ENCODE peak calls at places on chromosome 17, in four cellular contexts. B, D, A and H are unnamed samples.
A peak's percentile ranks its signal among the peaks of the same experiment; 100 is the strongest.

GRCh38 chr17:78789663-78790181 is 7.6 kb upstream of the CYTH1 start:
- DNase-seq in A (no peak), B (no peak), D (peak; percentile 32), H (peak; percentile 53)

GRCh38 chr17:31200287-31200686 is 96.8 kb downstream of the OMG start:
- DNase-seq in B (no peak), A (no peak), D (no peak), H (no peak)

GRCh38 chr17:69773081-69773480 is 301.9 kb upstream of the KCNJ16 start:
- DNase-seq in A (no peak), D (peak; percentile 3), B (no peak), H (no peak)

GRCh38 chr17:42058018-42058417 is 7.6 kb upstream of the C17orf113 start:
- DNase-seq in B (no peak), A (no peak), D (no peak), H (no peak)

GRCh38 chr17:43401293-43401692 is 2.5 kb downstream of the ARL4D start:
- DNase-seq in D (peak; percentile 95), B (no peak), A (no peak), H (no peak)

GRCh38 chr17:19574956-19575355 is 41.3 kb downstream of the SLC47A1 start:
- DNase-seq in D (no peak), A (no peak), B (no peak), H (no peak)

GRCh38 chr17:80195671-80196529 is 24.2 kb downstream of the SGSH start:
- DNase-seq in B (no peak), D (peak; percentile 14), A (no peak), H (no peak)

GRCh38 chr17:16923097-16923903 is 48.6 kb downstream of the TNFRSF13B start:
- DNase-seq in B (no peak), D (no peak), A (no peak), H (no peak)

GRCh38 chr17:63622571-63623390 is 564 bp downstream of the MAP3K3 start:
- DNase-seq in B (no peak), A (peak; percentile 59), D (peak; percentile 76), H (peak; percentile 65)

GRCh38 chr17:50426814-50427787 is 1.1 kb downstream of the ACSF2 start:
- DNase-seq in B (no peak), A (no peak), D (peak; percentile 76), H (peak; percentile 29)

GRCh38 chr17:7629939-7630571 is at the start of gene SHBG:
- DNase-seq in D (no peak), B (no peak), A (no peak), H (no peak)

GRCh38 chr17:28339431-28339830 is 3.9 kb downstream of the TNFAIP1 start:
- DNase-seq in D (no peak), B (no peak), A (no peak), H (no peak)

GRCh38 chr17:28343491-28343932 is 8.0 kb downstream of the TNFAIP1 start:
- DNase-seq in B (no peak), D (no peak), A (no peak), H (peak; percentile 54)

GRCh38 chr17:28342313-28342712 is 6.8 kb downstream of the TNFAIP1 start:
- DNase-seq in A (no peak), D (no peak), B (no peak), H (no peak)

GRCh38 chr17:28340374-28340773 is 4.8 kb downstream of the TNFAIP1 start:
- DNase-seq in D (no peak), A (no peak), B (no peak), H (no peak)

DNA sequence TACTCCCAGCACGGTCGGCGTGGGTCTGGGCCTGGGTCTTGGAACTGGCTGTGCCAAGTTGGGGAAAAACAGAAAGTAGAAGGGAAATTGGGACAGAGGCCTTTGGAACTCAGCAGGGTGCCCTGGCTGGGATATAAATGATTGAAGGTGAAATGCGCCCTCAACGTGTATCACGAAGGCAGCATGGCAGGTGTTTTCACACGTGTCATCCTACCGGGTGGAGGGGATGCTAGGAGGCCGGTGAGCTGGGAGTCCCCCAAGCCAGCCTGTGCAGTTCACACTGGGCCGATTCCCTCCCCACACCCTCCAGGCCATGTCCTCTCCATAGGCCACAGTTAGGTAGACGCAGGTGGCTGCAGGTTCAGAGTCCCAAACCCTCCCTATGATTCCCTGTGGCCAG is 6.0 kb downstream of the TNFAIP1 start:
- DNase-seq in A (no peak), B (no peak), D (no peak), H (no peak)
- H3K36me3 ChIP-seq in A (peaks cover 79% of the 10 kb centered on the region), B (peaks cover 18% of the 10 kb centered on the region), D (peaks cover 74% of the 10 kb centered on the region), H (peaks cover 61% of the 10 kb centered on the region)

DNA sequence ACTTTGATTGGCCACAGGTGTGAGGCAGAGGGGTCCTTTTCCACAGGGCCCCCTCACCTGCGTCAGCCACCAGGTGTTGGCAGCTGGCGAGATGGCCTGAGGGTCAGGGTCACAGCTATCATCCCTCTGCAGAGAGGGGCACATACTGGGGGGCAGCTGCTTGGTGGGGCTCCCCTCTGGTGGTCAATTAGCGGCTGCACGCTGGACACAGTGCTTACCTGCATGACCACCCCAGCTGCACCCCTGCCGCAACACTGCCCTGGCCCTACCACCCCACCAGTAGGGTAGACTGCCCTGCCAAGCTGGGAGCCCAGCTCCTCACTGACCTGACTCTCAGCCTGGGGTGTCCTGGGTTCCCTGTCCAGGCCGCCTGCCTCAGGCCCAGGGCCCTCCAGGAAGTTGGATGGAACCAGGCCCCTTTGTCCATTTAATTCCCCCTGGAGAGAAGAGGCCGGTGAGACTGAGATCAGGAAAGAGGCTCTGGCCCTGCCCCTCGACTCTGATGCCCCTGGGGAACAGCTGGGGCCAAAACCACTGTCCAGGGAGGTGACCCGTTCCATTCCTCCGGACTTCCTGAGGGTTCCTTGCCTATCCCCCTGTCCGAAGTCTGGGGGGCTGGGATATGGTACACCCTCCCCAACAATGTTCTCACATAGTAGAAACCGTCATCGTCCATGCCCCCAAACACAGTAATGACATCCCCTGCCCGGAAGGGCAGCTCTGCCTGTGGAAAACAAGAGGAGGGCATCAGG is 23.7 kb downstream of the TSPOAP1 start:
- DNase-seq in B (no peak), D (no peak), A (no peak), H (no peak)
- H2BK12ac ChIP-seq in B (peak overlapping the region; percentile 77), D (no peak overlapping the region), A (no peak overlapping the region), H (no peak overlapping the region)

GRCh38 chr17:65595071-65595655 is 33.7 kb upstream of the AXIN2 start:
- DNase-seq in A (no peak), B (no peak), D (no peak), H (peak; percentile 31)

GRCh38 chr17:65594585-65594940 is 33.1 kb upstream of the AXIN2 start:
- DNase-seq in A (no peak), B (no peak), D (peak; percentile 32), H (no peak)

GRCh38 chr17:65593092-65593869 is 31.8 kb upstream of the AXIN2 start:
- DNase-seq in B (no peak), D (no peak), A (no peak), H (no peak)

GRCh38 chr17:65592131-65592965 is 30.9 kb upstream of the AXIN2 start:
- DNase-seq in D (no peak), A (no peak), B (no peak), H (no peak)

GRCh38 chr17:65593870-65594584 is 32.6 kb upstream of the AXIN2 start:
- DNase-seq in B (no peak), D (peak; percentile 32), A (peak; percentile 36), H (no peak)
- H3K4me3 ChIP-seq in B (peak overlapping the region; percentile 47), D (no peak overlapping the region), A (no peak overlapping the region), H (no peak overlapping the region)

DNA sequence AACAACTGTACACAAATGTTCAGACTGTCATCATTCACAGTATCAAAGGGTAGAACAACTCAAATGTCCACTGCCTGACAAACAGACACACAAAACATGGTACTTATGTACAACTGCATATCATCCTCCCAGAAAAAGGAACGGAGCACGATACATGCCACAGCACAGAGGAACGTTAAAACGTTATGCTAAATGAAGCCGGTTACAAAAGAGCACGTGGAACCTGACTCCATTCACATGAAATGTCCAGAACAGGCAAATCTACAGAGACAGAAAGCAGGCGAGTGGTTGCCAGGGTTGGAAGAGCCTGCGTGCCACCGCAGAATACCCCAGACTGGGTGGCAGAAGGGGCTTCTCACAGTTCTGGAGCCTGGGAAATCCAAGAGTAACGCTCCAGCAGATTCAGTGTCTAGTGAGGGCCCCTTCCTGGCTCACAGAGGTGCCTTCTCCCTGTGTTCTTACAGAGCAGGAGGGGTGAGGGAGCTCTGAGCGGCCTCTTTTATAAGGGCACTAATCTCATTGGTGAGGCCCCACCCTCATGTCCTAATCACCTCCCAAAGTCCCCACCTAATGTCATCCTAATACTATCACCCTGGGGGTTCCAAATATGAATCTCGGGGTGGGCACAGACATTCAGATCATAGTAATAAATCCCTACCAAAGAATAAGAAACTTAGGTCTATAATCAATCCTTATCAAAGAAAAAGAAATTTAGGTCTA is 32.5 kb upstream of the METRNL start:
- DNase-seq in D (no peak), B (no peak), A (no peak), H (no peak)
- H3K36me3 ChIP-seq in D (peaks cover 36% of the 10 kb centered on the region), B (peaks cover 10% of the 10 kb centered on the region), A (peaks cover 34% of the 10 kb centered on the region), H (peaks cover 6% of the 10 kb centered on the region)

DNA sequence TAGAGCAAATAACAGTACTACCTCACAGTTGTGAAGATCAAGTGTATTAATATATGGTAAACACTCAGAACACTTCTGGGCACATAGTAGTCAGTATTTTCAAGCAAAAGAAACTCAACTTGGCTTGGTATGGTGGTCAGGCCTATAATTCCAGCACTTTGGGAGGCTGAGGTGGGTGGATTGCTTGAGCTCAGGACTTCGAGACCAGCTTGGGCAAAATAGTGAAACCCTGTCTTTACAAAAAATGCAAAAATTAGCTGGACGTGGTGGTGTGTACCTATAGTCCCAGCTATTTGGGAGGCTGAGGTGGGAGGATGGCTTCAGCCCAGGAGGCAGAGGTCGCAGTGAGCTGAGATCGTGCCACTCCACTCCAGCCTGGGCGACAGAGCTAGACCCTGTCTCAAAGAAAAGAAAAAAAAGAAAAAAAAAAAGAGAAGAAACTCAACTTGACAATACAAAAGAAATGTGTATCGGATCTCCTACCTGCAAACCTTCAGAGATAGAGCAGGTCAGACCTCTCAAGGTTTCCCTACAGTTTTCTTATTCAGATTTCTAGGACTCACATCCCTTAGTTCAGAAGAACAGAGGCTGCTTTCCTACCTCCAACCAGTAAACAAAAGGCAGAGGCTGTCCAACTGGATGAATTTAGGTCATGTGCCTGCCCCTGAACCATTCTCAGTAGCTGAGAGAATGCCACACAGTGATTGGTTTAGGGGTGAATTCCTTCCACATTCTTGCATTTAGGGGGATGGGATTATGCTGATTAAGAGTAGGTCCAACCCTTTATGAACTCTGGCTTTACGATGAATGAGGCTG is 1.7 kb upstream of the KPNA2 start:
- DNase-seq in A (peak; percentile 88), D (peak; percentile 68), B (peak; percentile 84), H (no peak)
- H2BK12ac ChIP-seq in A (no peak overlapping the region), D (no peak overlapping the region), B (peak overlapping the region; percentile 0), H (no peak overlapping the region)

DNA sequence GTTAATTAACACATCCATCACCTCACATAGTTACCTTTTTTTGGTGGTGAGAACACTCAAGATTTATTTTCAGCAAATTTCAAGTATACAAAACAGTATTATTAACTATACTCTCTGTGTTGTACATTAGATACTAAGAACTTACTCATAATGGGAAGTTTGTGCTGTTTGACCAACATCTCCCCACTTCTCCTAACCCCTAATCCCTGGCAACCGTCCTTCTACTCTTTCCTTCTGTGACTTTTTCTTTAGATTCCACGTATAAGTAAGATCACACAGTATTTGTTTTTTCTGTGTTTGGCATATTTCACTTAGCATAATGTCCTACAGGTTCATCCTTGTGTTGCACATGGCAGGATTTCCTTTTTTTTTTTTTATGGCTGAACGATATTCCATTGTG is 18.9 kb downstream of the PPM1D start:
- DNase-seq in D (no peak), A (no peak), B (no peak), H (no peak)
- H3K4me3 ChIP-seq in D (no peak overlapping the region), A (no peak overlapping the region), B (no peak overlapping the region), H (no peak overlapping the region)

DNA sequence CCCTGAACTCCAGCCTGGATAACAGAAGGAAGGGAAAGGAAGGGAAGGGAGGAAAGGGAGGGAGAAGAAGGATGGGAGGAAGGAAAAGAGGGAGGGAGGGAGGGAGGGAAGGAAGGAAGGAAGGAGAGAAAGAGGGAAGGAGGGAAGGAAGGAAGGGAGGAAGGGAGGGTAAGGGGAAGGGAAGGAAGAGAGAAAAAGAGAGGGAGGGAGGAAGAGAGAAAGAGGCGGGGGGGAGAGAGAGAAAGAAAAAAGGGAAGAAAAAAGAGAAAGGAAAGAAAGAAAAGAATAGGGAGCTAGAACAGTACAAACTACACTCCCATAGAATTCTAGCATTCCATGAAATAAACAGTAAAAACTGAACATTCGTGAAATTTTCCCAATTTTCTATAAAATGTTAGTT is 23.1 kb upstream of the TRIM37 start:
- DNase-seq in B (no peak), D (no peak), A (no peak), H (no peak)
- H3K36me3 ChIP-seq in B (peaks cover 6% of the 10 kb centered on the region), D (peaks cover 3% of the 10 kb centered on the region), A (peaks cover 93% of the 10 kb centered on the region), H (peaks cover 12% of the 10 kb centered on the region)